ENCODE peak calls at places on chromosomes 5 and 9, in nine cellular contexts. M is HCT116; D is T-helper 9 cell; V is ELF-1; R is fibroblast of pulmonary artery; X is substantia nigra; Z is SJSA1; G is heart right ventricle; P is activated T-cell treated with anti-CD3 and anti-CD28 coated beads, Interleukin-2, amount 50 U/mL, for 4 hours. J is an unnamed sample.

GRCh38 chr9:93664549-93665120 is 88.3 kb downstream of the PHF2 start:
- DNase-seq in M (no peak), D (no peak), V (no peak), R (no peak), X (no peak), Z (no peak), G (no peak), P (no peak), J (no peak)

GRCh38 chr9:85212887-85213286 is 528.9 kb downstream of the AGTPBP1 start:
- DNase-seq in M (peak), D (no peak), V (no peak), R (peak), X (no peak), Z (peak), G (no peak), P (no peak), J (no peak)

GRCh38 chr5:93249651-93250289 is 331.2 kb downstream of the NR2F1-AS1 start:
- DNase-seq in M (peak), D (no peak), V (no peak), R (peak), X (no peak), Z (peak), G (no peak), P (no peak), J (no peak)

GRCh38 chr9:93960221-93960970 is 5.2 kb upstream of the BARX1 start:
- DNase-seq in M (no peak), D (no peak), V (peak), R (no peak), X (no peak), Z (no peak), G (no peak), P (no peak), J (no peak)

GRCh38 chr5:127440831-127441230 is 76.6 kb upstream of the PRRC1 start:
- DNase-seq in M (no peak), D (no peak), V (no peak), R (no peak), X (no peak), Z (no peak), G (no peak), P (no peak), J (no peak)

GRCh38 chr5:43425965-43426364 is 13.8 kb upstream of the CCL28 start:
- DNase-seq in M (no peak), D (no peak), V (no peak), R (peak), X (no peak), Z (peak), G (no peak), P (no peak), J (no peak)

GRCh38 chr5:145510324-145510723 is 324.8 kb downstream of the PRELID2 start:
- DNase-seq in M (no peak), D (no peak), V (no peak), R (peak), X (no peak), Z (no peak), G (no peak), P (no peak), J (no peak)

GRCh38 chr9:21995652-21996275 is 1.2 kb downstream of the CDKN2B-AS1 start:
- DNase-seq in M (no peak), D (no peak), V (peak), R (peak), X (no peak), Z (peak), G (peak), P (no peak), J (no peak)

GRCh38 chr5:141951341-141951781 is 6.6 kb downstream of the PCDH12 start:
- DNase-seq in M (no peak), D (no peak), V (peak), R (no peak), X (no peak), Z (no peak), G (peak), P (no peak), J (no peak)

GRCh38 chr5:56155085-56155484 is 78.0 kb downstream of the ANKRD55 start:
- DNase-seq in M (no peak), D (no peak), V (peak), R (peak), X (no peak), Z (no peak), G (no peak), P (no peak), J (no peak)

GRCh38 chr9:136057236-136058151 is 37.6 kb downstream of the NACC2 start:
- DNase-seq in M (no peak), D (no peak), V (no peak), R (no peak), X (no peak), Z (no peak), G (no peak), P (no peak), J (no peak)

GRCh38 chr9:118183571-118183970 is 479.4 kb downstream of the TLR4 start:
- DNase-seq in M (no peak), D (no peak), V (no peak), R (no peak), X (no peak), Z (no peak), G (no peak), P (no peak), J (no peak)

GRCh38 chr9:655875-656274 is 185.6 kb upstream of the DMRT1 start:
- DNase-seq in M (no peak), D (no peak), V (peak), R (peak), X (no peak), Z (no peak), G (peak), P (no peak), J (no peak)

GRCh38 chr5:54733101-54733500 is 215.5 kb downstream of the SNX18 start:
- DNase-seq in M (no peak), D (no peak), V (no peak), R (no peak), X (no peak), Z (no peak), G (no peak), P (no peak), J (no peak)

GRCh38 chr5:77842247-77842646 is 66.1 kb upstream of the TBCA start:
- DNase-seq in M (no peak), D (no peak), V (no peak), R (peak), X (no peak), Z (no peak), G (no peak), P (no peak), J (no peak)

GRCh38 chr9:107299437-107299836 is 16.4 kb downstream of the RAD23B start:
- DNase-seq in M (no peak), D (no peak), V (no peak), R (no peak), X (no peak), Z (no peak), G (no peak), P (no peak), J (no peak)

GRCh38 chr9:31588010-31588409 is 796.4 kb upstream of the ACO1 start:
- DNase-seq in M (no peak), D (no peak), V (no peak), R (no peak), X (no peak), Z (no peak), G (peak), P (no peak), J (no peak)

GRCh38 chr5:180860887-180861822 is at the start of gene ZFP62:
- DNase-seq in M (peak), D (peak), V (peak), R (peak), X (peak), Z (peak), G (peak), P (peak), J (peak)

GRCh38 chr9:129289131-129289731 is 111.2 kb upstream of the IER5L start:
- DNase-seq in M (no peak), D (no peak), V (no peak), R (no peak), X (no peak), Z (no peak), G (no peak), P (no peak), J (no peak)

GRCh38 chr9:101477736-101478135 is 42.2 kb upstream of the ALDOB start:
- DNase-seq in M (no peak), D (no peak), V (no peak), R (no peak), X (no peak), Z (no peak), G (no peak), P (no peak), J (no peak)

GRCh38 chr9:133942206-133942975 is 49.7 kb downstream of the VAV2 start:
- DNase-seq in M (no peak), D (no peak), V (no peak), R (no peak), X (no peak), Z (no peak), G (no peak), P (no peak), J (no peak)

GRCh38 chr9:101027246-101027645 is 1.3 kb upstream of the PLPPR1 start:
- DNase-seq in M (no peak), D (no peak), V (peak), R (no peak), X (no peak), Z (no peak), G (no peak), P (no peak), J (no peak)

GRCh38 chr9:18261143-18261542 is 212.8 kb upstream of the ADAMTSL1 start:
- DNase-seq in M (no peak), D (no peak), V (no peak), R (peak), X (no peak), Z (no peak), G (no peak), P (no peak), J (no peak)

GRCh38 chr9:134617836-134618162 is 23.8 kb upstream of the COL5A1 start:
- DNase-seq in M (no peak), D (no peak), V (no peak), R (no peak), X (no peak), Z (no peak), G (no peak), P (no peak), J (no peak)

GRCh38 chr5:168792678-168793077 is 213.5 kb upstream of the PANK3 start:
- DNase-seq in M (no peak), D (no peak), V (no peak), R (no peak), X (no peak), Z (no peak), G (no peak), P (no peak), J (no peak)

GRCh38 chr5:1292846-1293415 is 1.9 kb downstream of the TERT start:
- DNase-seq in M (no peak), D (no peak), V (no peak), R (no peak), X (no peak), Z (no peak), G (no peak), P (no peak), J (no peak)

GRCh38 chr5:176629853-176630680 is at the start of the genes EIF4E1B and SNCB:
- DNase-seq in M (no peak), D (no peak), V (peak), R (peak), X (no peak), Z (peak), G (peak), P (peak), J (no peak)

J was measured in NT2/D1.